ENCODE peak calls at places on chromosomes 3 and 15, in five cellular contexts. C, K, P, O and G are unnamed samples.

GRCh38 chr3:99825239-99825638 is 7.6 kb downstream of the CMSS1 start:
- DNase-seq in C (no peak), O (no peak), K (no peak), P (peak; percentile 31), G (no peak)

GRCh38 chr15:101049856-101050646 is 130.9 kb downstream of the LRRK1 start:
- DNase-seq in P (no peak), K (no peak), C (peak; percentile 59), O (no peak), G (no peak)

GRCh38 chr15:73331501-73331900 is 37.3 kb downstream of the HCN4 start:
- DNase-seq in K (no peak), O (no peak), P (no peak), C (no peak), G (no peak)

GRCh38 chr3:8938021-8938420 is 25.3 kb downstream of the RAD18 start:
- DNase-seq in P (peak; percentile 59), O (no peak), K (no peak), C (no peak), G (peak; percentile 28)

GRCh38 chr3:146781059-146781458 is 175.9 kb upstream of the PLSCR5 start:
- DNase-seq in P (no peak), K (no peak), O (no peak), C (no peak), G (no peak)

GRCh38 chr3:31610700-31611275 is 78.1 kb downstream of the STT3B start:
- DNase-seq in C (peak; percentile 46), O (no peak), K (no peak), P (peak; percentile 66), G (no peak)

GRCh38 chr3:13637953-13638352 is 89.0 kb downstream of the FBLN2 start:
- DNase-seq in C (no peak), K (no peak), P (no peak), O (no peak), G (no peak)

GRCh38 chr15:86690566-86690965 is 610.9 kb downstream of the AGBL1 start:
- DNase-seq in K (no peak), P (no peak), C (no peak), O (no peak), G (no peak)

GRCh38 chr3:12884104-12884742 is 42.9 kb upstream of the RPL32 start:
- DNase-seq in O (no peak), K (peak; percentile 82), P (peak; percentile 15), C (peak; percentile 64), G (no peak)

GRCh38 chr15:70504305-70504951 is 258.9 kb downstream of the UACA start:
- DNase-seq in P (peak; percentile 55), K (peak; percentile 81), C (peak; percentile 75), O (no peak), G (peak; percentile 91)

GRCh38 chr15:35437157-35437556 is 108.8 kb downstream of the DPH6 start:
- DNase-seq in C (no peak), K (no peak), O (no peak), P (peak; percentile 23), G (no peak)
- TF ChIP-seq CTCF in C (no peak), K (no peak), O (no peak), P (peak; percentile 38), G (no peak)

GRCh38 chr3:127761101-127761802 is 61.1 kb downstream of the MGLL start:
- DNase-seq in O (no peak), K (peak; percentile 55), C (no peak), P (no peak), G (peak; percentile 78)
- TF ChIP-seq CTCF in O (no peak), K (no peak), C (no peak), P (no peak), G (peak; percentile 37)

DNA sequence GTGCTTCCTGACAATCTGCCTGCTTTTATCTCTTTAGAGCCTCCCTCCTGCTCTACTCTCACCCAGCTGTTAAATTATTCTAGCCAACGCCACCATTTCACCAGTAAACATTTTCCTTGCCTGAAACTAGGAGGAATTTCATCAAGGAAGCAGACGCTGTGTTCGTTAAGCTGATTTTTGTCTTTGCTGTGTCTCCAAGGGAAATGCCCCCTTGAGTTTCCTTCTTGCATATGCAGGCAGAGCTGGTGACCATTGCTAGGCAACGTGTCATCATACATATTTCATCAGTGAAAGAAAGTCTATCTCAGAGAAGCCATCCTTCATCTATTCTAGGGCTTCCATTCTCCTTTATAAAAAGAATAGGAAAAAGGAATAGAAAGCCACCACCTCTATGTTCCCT is 87.0 kb upstream of the ST8SIA2 start:
- DNase-seq in C (peak; percentile 21), P (no peak), O (no peak), K (no peak), G (peak; percentile 15)
- TF ChIP-seq CTCF in C (no peak), P (no peak), O (no peak), K (no peak), G (no peak)

GRCh38 chr3:174125267-174125844 is 727.8 kb downstream of the NLGN1 start:
- DNase-seq in C (peak; percentile 15), O (no peak), P (peak; percentile 65), K (no peak), G (no peak)
- TF ChIP-seq CTCF in C (no peak), O (no peak), P (peak; percentile 80), K (peak; percentile 7), G (peak; percentile 35)

GRCh38 chr15:20657084-20657483 is 115.5 kb upstream of the GOLGA6L6 start:
- DNase-seq in K (no peak), P (no peak), O (no peak), C (no peak), G (no peak)

GRCh38 chr15:20658024-20658423 is 116.4 kb upstream of the GOLGA6L6 start:
- DNase-seq in C (no peak), K (peak; percentile 35), P (no peak), O (no peak), G (no peak)

GRCh38 chr15:20659265-20659664 is 117.7 kb upstream of the GOLGA6L6 start:
- DNase-seq in K (peak; percentile 34), P (no peak), O (no peak), C (no peak), G (no peak)
- TF ChIP-seq CTCF in K (no peak), P (no peak), O (no peak), C (no peak), G (no peak)

GRCh38 chr15:83734487-83734886 is 80.6 kb downstream of the ADAMTSL3 start:
- DNase-seq in O (no peak), K (no peak), C (no peak), P (no peak), G (peak; percentile 45)
- TF ChIP-seq CTCF in O (no peak), K (no peak), C (no peak), P (no peak), G (peak; percentile 52)

GRCh38 chr3:139520028-139520737 is 19.4 kb downstream of the RBP1 start:
- DNase-seq in K (peak; percentile 52), C (peak; percentile 30), P (peak; percentile 38), O (no peak), G (peak; percentile 46)
- TF ChIP-seq CTCF in K (no peak), C (no peak), P (peak; percentile 20), O (no peak), G (peak; percentile 33)